ENCODE peak calls at places on chromosomes 2 and 18, in five cellular contexts. One of them, this sample, is unnamed.

GRCh38 chr2:97982621-97983020 is 13.1 kb downstream of the TMEM131 start:
- DNase-seq in stimulated activated CD8-positive, alpha-beta memory T cell treated with anti-CD3 and anti-CD28 coated beads, Interleukin-4, amount 100 ng/mL, for 4 hours: no peak
- DNase-seq in activated CD8-positive, alpha-beta T cell treated with anti-CD3 and anti-CD28 coated beads for 36 hours: no peak
- DNase-seq in iris pigment epithelial cell: no peak
- DNase-seq in naive thymus-derived CD4-positive, alpha-beta T cell: no peak
- DNase-seq in this sample: peak

GRCh38 chr2:109370399-109370990 is 241.5 kb downstream of the SH3RF3 start:
- DNase-seq in stimulated activated CD8-positive, alpha-beta memory T cell treated with anti-CD3 and anti-CD28 coated beads, Interleukin-4, amount 100 ng/mL, for 4 hours: no peak
- DNase-seq in activated CD8-positive, alpha-beta T cell treated with anti-CD3 and anti-CD28 coated beads for 36 hours: no peak
- DNase-seq in iris pigment epithelial cell: no peak
- DNase-seq in naive thymus-derived CD4-positive, alpha-beta T cell: no peak
- DNase-seq in this sample: no peak

GRCh38 chr2:72895759-72896281 is 8.6 kb downstream of the SPR start:
- DNase-seq in stimulated activated CD8-positive, alpha-beta memory T cell treated with anti-CD3 and anti-CD28 coated beads, Interleukin-4, amount 100 ng/mL, for 4 hours: no peak
- DNase-seq in activated CD8-positive, alpha-beta T cell treated with anti-CD3 and anti-CD28 coated beads for 36 hours: no peak
- DNase-seq in iris pigment epithelial cell: peak
- DNase-seq in naive thymus-derived CD4-positive, alpha-beta T cell: no peak
- DNase-seq in this sample: peak

GRCh38 chr2:8303322-8303832 is 378.5 kb upstream of the ID2 start:
- DNase-seq in stimulated activated CD8-positive, alpha-beta memory T cell treated with anti-CD3 and anti-CD28 coated beads, Interleukin-4, amount 100 ng/mL, for 4 hours: peak
- DNase-seq in activated CD8-positive, alpha-beta T cell treated with anti-CD3 and anti-CD28 coated beads for 36 hours: peak
- DNase-seq in iris pigment epithelial cell: no peak
- DNase-seq in naive thymus-derived CD4-positive, alpha-beta T cell: peak
- DNase-seq in this sample: no peak

GRCh38 chr2:240322231-240322955 is 113.1 kb upstream of the GPC1 start:
- DNase-seq in stimulated activated CD8-positive, alpha-beta memory T cell treated with anti-CD3 and anti-CD28 coated beads, Interleukin-4, amount 100 ng/mL, for 4 hours: no peak
- DNase-seq in activated CD8-positive, alpha-beta T cell treated with anti-CD3 and anti-CD28 coated beads for 36 hours: no peak
- DNase-seq in iris pigment epithelial cell: peak
- DNase-seq in naive thymus-derived CD4-positive, alpha-beta T cell: no peak
- DNase-seq in this sample: peak

GRCh38 chr2:191569025-191569424 is 108.9 kb upstream of the NABP1 start:
- DNase-seq in stimulated activated CD8-positive, alpha-beta memory T cell treated with anti-CD3 and anti-CD28 coated beads, Interleukin-4, amount 100 ng/mL, for 4 hours: no peak
- DNase-seq in activated CD8-positive, alpha-beta T cell treated with anti-CD3 and anti-CD28 coated beads for 36 hours: no peak
- DNase-seq in iris pigment epithelial cell: no peak
- DNase-seq in naive thymus-derived CD4-positive, alpha-beta T cell: no peak
- DNase-seq in this sample: no peak

GRCh38 chr18:13500891-13501887 is 225.2 kb downstream of the FAM210A start:
- DNase-seq in stimulated activated CD8-positive, alpha-beta memory T cell treated with anti-CD3 and anti-CD28 coated beads, Interleukin-4, amount 100 ng/mL, for 4 hours: no peak
- DNase-seq in activated CD8-positive, alpha-beta T cell treated with anti-CD3 and anti-CD28 coated beads for 36 hours: no peak
- DNase-seq in iris pigment epithelial cell: peak
- DNase-seq in naive thymus-derived CD4-positive, alpha-beta T cell: no peak
- DNase-seq in this sample: peak

GRCh38 chr2:75606851-75607798 is 39.5 kb upstream of the MRPL19 start:
- DNase-seq in stimulated activated CD8-positive, alpha-beta memory T cell treated with anti-CD3 and anti-CD28 coated beads, Interleukin-4, amount 100 ng/mL, for 4 hours: no peak
- DNase-seq in activated CD8-positive, alpha-beta T cell treated with anti-CD3 and anti-CD28 coated beads for 36 hours: no peak
- DNase-seq in iris pigment epithelial cell: peak
- DNase-seq in naive thymus-derived CD4-positive, alpha-beta T cell: no peak
- DNase-seq in this sample: peak

GRCh38 chr2:44310287-44310686 is 35.0 kb downstream of the SLC3A1 start:
- DNase-seq in stimulated activated CD8-positive, alpha-beta memory T cell treated with anti-CD3 and anti-CD28 coated beads, Interleukin-4, amount 100 ng/mL, for 4 hours: no peak
- DNase-seq in activated CD8-positive, alpha-beta T cell treated with anti-CD3 and anti-CD28 coated beads for 36 hours: no peak
- DNase-seq in iris pigment epithelial cell: no peak
- DNase-seq in naive thymus-derived CD4-positive, alpha-beta T cell: no peak
- DNase-seq in this sample: peak

GRCh38 chr2:216341151-216341550 is 31.1 kb downstream of the MARCHF4 start:
- DNase-seq in stimulated activated CD8-positive, alpha-beta memory T cell treated with anti-CD3 and anti-CD28 coated beads, Interleukin-4, amount 100 ng/mL, for 4 hours: no peak
- DNase-seq in activated CD8-positive, alpha-beta T cell treated with anti-CD3 and anti-CD28 coated beads for 36 hours: peak
- DNase-seq in iris pigment epithelial cell: no peak
- DNase-seq in naive thymus-derived CD4-positive, alpha-beta T cell: no peak
- DNase-seq in this sample: peak

GRCh38 chr18:48963555-48964480 is 13.1 kb upstream of the SMAD7 start:
- DNase-seq in stimulated activated CD8-positive, alpha-beta memory T cell treated with anti-CD3 and anti-CD28 coated beads, Interleukin-4, amount 100 ng/mL, for 4 hours: no peak
- DNase-seq in activated CD8-positive, alpha-beta T cell treated with anti-CD3 and anti-CD28 coated beads for 36 hours: no peak
- DNase-seq in iris pigment epithelial cell: no peak
- DNase-seq in naive thymus-derived CD4-positive, alpha-beta T cell: no peak
- DNase-seq in this sample: no peak

GRCh38 chr2:9770006-9770307 is 73.3 kb upstream of the TAF1B start:
- DNase-seq in stimulated activated CD8-positive, alpha-beta memory T cell treated with anti-CD3 and anti-CD28 coated beads, Interleukin-4, amount 100 ng/mL, for 4 hours: no peak
- DNase-seq in activated CD8-positive, alpha-beta T cell treated with anti-CD3 and anti-CD28 coated beads for 36 hours: no peak
- DNase-seq in iris pigment epithelial cell: no peak
- DNase-seq in naive thymus-derived CD4-positive, alpha-beta T cell: no peak
- DNase-seq in this sample: no peak

GRCh38 chr2:216909541-216910175 is 49.8 kb upstream of the TNP1 start:
- DNase-seq in stimulated activated CD8-positive, alpha-beta memory T cell treated with anti-CD3 and anti-CD28 coated beads, Interleukin-4, amount 100 ng/mL, for 4 hours: no peak
- DNase-seq in activated CD8-positive, alpha-beta T cell treated with anti-CD3 and anti-CD28 coated beads for 36 hours: no peak
- DNase-seq in iris pigment epithelial cell: no peak
- DNase-seq in naive thymus-derived CD4-positive, alpha-beta T cell: no peak
- DNase-seq in this sample: no peak

GRCh38 chr2:10460366-10460796 is 12.3 kb upstream of the ODC1 start:
- DNase-seq in stimulated activated CD8-positive, alpha-beta memory T cell treated with anti-CD3 and anti-CD28 coated beads, Interleukin-4, amount 100 ng/mL, for 4 hours: no peak
- DNase-seq in activated CD8-positive, alpha-beta T cell treated with anti-CD3 and anti-CD28 coated beads for 36 hours: no peak
- DNase-seq in iris pigment epithelial cell: no peak
- DNase-seq in naive thymus-derived CD4-positive, alpha-beta T cell: no peak
- DNase-seq in this sample: no peak

GRCh38 chr2:86226069-86226468 is 26.8 kb downstream of the MRPL35 start:
- DNase-seq in stimulated activated CD8-positive, alpha-beta memory T cell treated with anti-CD3 and anti-CD28 coated beads, Interleukin-4, amount 100 ng/mL, for 4 hours: no peak
- DNase-seq in activated CD8-positive, alpha-beta T cell treated with anti-CD3 and anti-CD28 coated beads for 36 hours: no peak
- DNase-seq in iris pigment epithelial cell: no peak
- DNase-seq in naive thymus-derived CD4-positive, alpha-beta T cell: no peak
- DNase-seq in this sample: no peak

GRCh38 chr18:32930695-32931301 is 158.0 kb upstream of the KLHL14 start:
- DNase-seq in stimulated activated CD8-positive, alpha-beta memory T cell treated with anti-CD3 and anti-CD28 coated beads, Interleukin-4, amount 100 ng/mL, for 4 hours: no peak
- DNase-seq in activated CD8-positive, alpha-beta T cell treated with anti-CD3 and anti-CD28 coated beads for 36 hours: no peak
- DNase-seq in iris pigment epithelial cell: peak
- DNase-seq in naive thymus-derived CD4-positive, alpha-beta T cell: no peak
- DNase-seq in this sample: peak

GRCh38 chr2:204967199-204967995 is 422.1 kb downstream of the PARD3B start:
- DNase-seq in stimulated activated CD8-positive, alpha-beta memory T cell treated with anti-CD3 and anti-CD28 coated beads, Interleukin-4, amount 100 ng/mL, for 4 hours: no peak
- DNase-seq in activated CD8-positive, alpha-beta T cell treated with anti-CD3 and anti-CD28 coated beads for 36 hours: peak
- DNase-seq in iris pigment epithelial cell: no peak
- DNase-seq in naive thymus-derived CD4-positive, alpha-beta T cell: peak
- DNase-seq in this sample: no peak

GRCh38 chr18:31576670-31577069 is 15.0 kb upstream of the TTR start:
- DNase-seq in stimulated activated CD8-positive, alpha-beta memory T cell treated with anti-CD3 and anti-CD28 coated beads, Interleukin-4, amount 100 ng/mL, for 4 hours: no peak
- DNase-seq in activated CD8-positive, alpha-beta T cell treated with anti-CD3 and anti-CD28 coated beads for 36 hours: no peak
- DNase-seq in iris pigment epithelial cell: no peak
- DNase-seq in naive thymus-derived CD4-positive, alpha-beta T cell: no peak
- DNase-seq in this sample: no peak

GRCh38 chr18:55097406-55098170 is 138.3 kb upstream of the CCDC68 start:
- DNase-seq in stimulated activated CD8-positive, alpha-beta memory T cell treated with anti-CD3 and anti-CD28 coated beads, Interleukin-4, amount 100 ng/mL, for 4 hours: no peak
- DNase-seq in activated CD8-positive, alpha-beta T cell treated with anti-CD3 and anti-CD28 coated beads for 36 hours: no peak
- DNase-seq in iris pigment epithelial cell: peak
- DNase-seq in naive thymus-derived CD4-positive, alpha-beta T cell: no peak
- DNase-seq in this sample: peak

GRCh38 chr2:47785986-47786385 is 3.0 kb downstream of the MSH6 start:
- DNase-seq in stimulated activated CD8-positive, alpha-beta memory T cell treated with anti-CD3 and anti-CD28 coated beads, Interleukin-4, amount 100 ng/mL, for 4 hours: no peak
- DNase-seq in activated CD8-positive, alpha-beta T cell treated with anti-CD3 and anti-CD28 coated beads for 36 hours: no peak
- DNase-seq in iris pigment epithelial cell: no peak
- DNase-seq in naive thymus-derived CD4-positive, alpha-beta T cell: no peak
- DNase-seq in this sample: peak

GRCh38 chr2:176817061-176817565 is 395.5 kb upstream of the HNRNPA3 start:
- DNase-seq in stimulated activated CD8-positive, alpha-beta memory T cell treated with anti-CD3 and anti-CD28 coated beads, Interleukin-4, amount 100 ng/mL, for 4 hours: no peak
- DNase-seq in activated CD8-positive, alpha-beta T cell treated with anti-CD3 and anti-CD28 coated beads for 36 hours: peak
- DNase-seq in iris pigment epithelial cell: no peak
- DNase-seq in naive thymus-derived CD4-positive, alpha-beta T cell: no peak
- DNase-seq in this sample: peak

GRCh38 chr2:219099319-219099718 is 38.6 kb upstream of the IHH start:
- DNase-seq in stimulated activated CD8-positive, alpha-beta memory T cell treated with anti-CD3 and anti-CD28 coated beads, Interleukin-4, amount 100 ng/mL, for 4 hours: no peak
- DNase-seq in activated CD8-positive, alpha-beta T cell treated with anti-CD3 and anti-CD28 coated beads for 36 hours: no peak
- DNase-seq in iris pigment epithelial cell: peak
- DNase-seq in naive thymus-derived CD4-positive, alpha-beta T cell: no peak
- DNase-seq in this sample: peak

GRCh38 chr2:36770542-36771287 is 74.2 kb downstream of the VIT start:
- DNase-seq in stimulated activated CD8-positive, alpha-beta memory T cell treated with anti-CD3 and anti-CD28 coated beads, Interleukin-4, amount 100 ng/mL, for 4 hours: no peak
- DNase-seq in activated CD8-positive, alpha-beta T cell treated with anti-CD3 and anti-CD28 coated beads for 36 hours: peak
- DNase-seq in iris pigment epithelial cell: peak
- DNase-seq in naive thymus-derived CD4-positive, alpha-beta T cell: no peak
- DNase-seq in this sample: peak

GRCh38 chr2:71546275-71546638 is 92.9 kb downstream of the DYSF start:
- DNase-seq in stimulated activated CD8-positive, alpha-beta memory T cell treated with anti-CD3 and anti-CD28 coated beads, Interleukin-4, amount 100 ng/mL, for 4 hours: no peak
- DNase-seq in activated CD8-positive, alpha-beta T cell treated with anti-CD3 and anti-CD28 coated beads for 36 hours: no peak
- DNase-seq in iris pigment epithelial cell: no peak
- DNase-seq in naive thymus-derived CD4-positive, alpha-beta T cell: no peak
- DNase-seq in this sample: no peak

GRCh38 chr2:159608723-159609308 is 7.5 kb downstream of the BAZ2B start:
- DNase-seq in stimulated activated CD8-positive, alpha-beta memory T cell treated with anti-CD3 and anti-CD28 coated beads, Interleukin-4, amount 100 ng/mL, for 4 hours: no peak
- DNase-seq in activated CD8-positive, alpha-beta T cell treated with anti-CD3 and anti-CD28 coated beads for 36 hours: no peak
- DNase-seq in iris pigment epithelial cell: no peak
- DNase-seq in naive thymus-derived CD4-positive, alpha-beta T cell: no peak
- DNase-seq in this sample: no peak

GRCh38 chr2:177353084-177353483 is 39.5 kb upstream of the AGPS start:
- DNase-seq in stimulated activated CD8-positive, alpha-beta memory T cell treated with anti-CD3 and anti-CD28 coated beads, Interleukin-4, amount 100 ng/mL, for 4 hours: no peak
- DNase-seq in activated CD8-positive, alpha-beta T cell treated with anti-CD3 and anti-CD28 coated beads for 36 hours: no peak
- DNase-seq in iris pigment epithelial cell: no peak
- DNase-seq in naive thymus-derived CD4-positive, alpha-beta T cell: no peak
- DNase-seq in this sample: peak

GRCh38 chr18:6004119-6004518 is 108.8 kb upstream of the TMEM200C start:
- DNase-seq in stimulated activated CD8-positive, alpha-beta memory T cell treated with anti-CD3 and anti-CD28 coated beads, Interleukin-4, amount 100 ng/mL, for 4 hours: no peak
- DNase-seq in activated CD8-positive, alpha-beta T cell treated with anti-CD3 and anti-CD28 coated beads for 36 hours: no peak
- DNase-seq in iris pigment epithelial cell: no peak
- DNase-seq in naive thymus-derived CD4-positive, alpha-beta T cell: no peak
- DNase-seq in this sample: no peak

GRCh38 chr18:78192044-78192443 is 787.6 kb upstream of the SALL3 start:
- DNase-seq in stimulated activated CD8-positive, alpha-beta memory T cell treated with anti-CD3 and anti-CD28 coated beads, Interleukin-4, amount 100 ng/mL, for 4 hours: no peak
- DNase-seq in activated CD8-positive, alpha-beta T cell treated with anti-CD3 and anti-CD28 coated beads for 36 hours: no peak
- DNase-seq in iris pigment epithelial cell: no peak
- DNase-seq in naive thymus-derived CD4-positive, alpha-beta T cell: no peak
- DNase-seq in this sample: no peak

GRCh38 chr18:3456686-3457069 is 6.7 kb downstream of the TGIF1 start:
- DNase-seq in stimulated activated CD8-positive, alpha-beta memory T cell treated with anti-CD3 and anti-CD28 coated beads, Interleukin-4, amount 100 ng/mL, for 4 hours: no peak
- DNase-seq in activated CD8-positive, alpha-beta T cell treated with anti-CD3 and anti-CD28 coated beads for 36 hours: no peak
- DNase-seq in iris pigment epithelial cell: no peak
- DNase-seq in naive thymus-derived CD4-positive, alpha-beta T cell: no peak
- DNase-seq in this sample: no peak

GRCh38 chr2:54457326-54458023 is 1.3 kb downstream of the SPTBN1 start:
- DNase-seq in stimulated activated CD8-positive, alpha-beta memory T cell treated with anti-CD3 and anti-CD28 coated beads, Interleukin-4, amount 100 ng/mL, for 4 hours: no peak
- DNase-seq in activated CD8-positive, alpha-beta T cell treated with anti-CD3 and anti-CD28 coated beads for 36 hours: peak
- DNase-seq in iris pigment epithelial cell: peak
- DNase-seq in naive thymus-derived CD4-positive, alpha-beta T cell: no peak
- DNase-seq in this sample: peak

GRCh38 chr2:209671280-209671679 is 100.4 kb upstream of the UNC80 start:
- DNase-seq in stimulated activated CD8-positive, alpha-beta memory T cell treated with anti-CD3 and anti-CD28 coated beads, Interleukin-4, amount 100 ng/mL, for 4 hours: no peak
- DNase-seq in activated CD8-positive, alpha-beta T cell treated with anti-CD3 and anti-CD28 coated beads for 36 hours: no peak
- DNase-seq in iris pigment epithelial cell: no peak
- DNase-seq in naive thymus-derived CD4-positive, alpha-beta T cell: no peak
- DNase-seq in this sample: no peak

GRCh38 chr2:152578573-152578972 is 138.7 kb downstream of the PRPF40A start:
- DNase-seq in stimulated activated CD8-positive, alpha-beta memory T cell treated with anti-CD3 and anti-CD28 coated beads, Interleukin-4, amount 100 ng/mL, for 4 hours: no peak
- DNase-seq in activated CD8-positive, alpha-beta T cell treated with anti-CD3 and anti-CD28 coated beads for 36 hours: no peak
- DNase-seq in iris pigment epithelial cell: no peak
- DNase-seq in naive thymus-derived CD4-positive, alpha-beta T cell: no peak
- DNase-seq in this sample: no peak

GRCh38 chr2:11534746-11535484 is 1.1 kb downstream of the GREB1 start:
- DNase-seq in stimulated activated CD8-positive, alpha-beta memory T cell treated with anti-CD3 and anti-CD28 coated beads, Interleukin-4, amount 100 ng/mL, for 4 hours: no peak
- DNase-seq in activated CD8-positive, alpha-beta T cell treated with anti-CD3 and anti-CD28 coated beads for 36 hours: peak
- DNase-seq in iris pigment epithelial cell: no peak
- DNase-seq in naive thymus-derived CD4-positive, alpha-beta T cell: no peak
- DNase-seq in this sample: no peak

GRCh38 chr2:128404709-128405466 is 86.2 kb upstream of the HS6ST1 start:
- DNase-seq in stimulated activated CD8-positive, alpha-beta memory T cell treated with anti-CD3 and anti-CD28 coated beads, Interleukin-4, amount 100 ng/mL, for 4 hours: no peak
- DNase-seq in activated CD8-positive, alpha-beta T cell treated with anti-CD3 and anti-CD28 coated beads for 36 hours: no peak
- DNase-seq in iris pigment epithelial cell: no peak
- DNase-seq in naive thymus-derived CD4-positive, alpha-beta T cell: no peak
- DNase-seq in this sample: no peak

GRCh38 chr2:151952691-151953456 is 124.7 kb upstream of the ARL5A start:
- DNase-seq in stimulated activated CD8-positive, alpha-beta memory T cell treated with anti-CD3 and anti-CD28 coated beads, Interleukin-4, amount 100 ng/mL, for 4 hours: no peak
- DNase-seq in activated CD8-positive, alpha-beta T cell treated with anti-CD3 and anti-CD28 coated beads for 36 hours: no peak
- DNase-seq in iris pigment epithelial cell: no peak
- DNase-seq in naive thymus-derived CD4-positive, alpha-beta T cell: no peak
- DNase-seq in this sample: no peak

GRCh38 chr2:12918841-12919445 is 202.2 kb downstream of the TRIB2 start:
- DNase-seq in stimulated activated CD8-positive, alpha-beta memory T cell treated with anti-CD3 and anti-CD28 coated beads, Interleukin-4, amount 100 ng/mL, for 4 hours: no peak
- DNase-seq in activated CD8-positive, alpha-beta T cell treated with anti-CD3 and anti-CD28 coated beads for 36 hours: no peak
- DNase-seq in iris pigment epithelial cell: peak
- DNase-seq in naive thymus-derived CD4-positive, alpha-beta T cell: no peak
- DNase-seq in this sample: peak

GRCh38 chr18:77487951-77488740 is 238.5 kb downstream of the GALR1 start:
- DNase-seq in stimulated activated CD8-positive, alpha-beta memory T cell treated with anti-CD3 and anti-CD28 coated beads, Interleukin-4, amount 100 ng/mL, for 4 hours: no peak
- DNase-seq in activated CD8-positive, alpha-beta T cell treated with anti-CD3 and anti-CD28 coated beads for 36 hours: no peak
- DNase-seq in iris pigment epithelial cell: no peak
- DNase-seq in naive thymus-derived CD4-positive, alpha-beta T cell: no peak
- DNase-seq in this sample: no peak

GRCh38 chr2:202700075-202700901 is 65.5 kb downstream of the FAM117B start:
- DNase-seq in stimulated activated CD8-positive, alpha-beta memory T cell treated with anti-CD3 and anti-CD28 coated beads, Interleukin-4, amount 100 ng/mL, for 4 hours: no peak
- DNase-seq in activated CD8-positive, alpha-beta T cell treated with anti-CD3 and anti-CD28 coated beads for 36 hours: no peak
- DNase-seq in iris pigment epithelial cell: no peak
- DNase-seq in naive thymus-derived CD4-positive, alpha-beta T cell: no peak
- DNase-seq in this sample: no peak

This sample was measured in fibroblast of mammary gland.